ENCODE peak calls at places on chromosomes 12 and 14, in six cellular contexts. Z is tibial nerve; L is fibroblast of lung; C is GM23338; F is psoas muscle; S is CD4-positive, CD25-positive, alpha-beta regulatory T cell. I is an unnamed sample. For H3K4me1, the result is how much of the 10 kb centered on the place peaks cover.

GRCh38 chr12:1644113-1644512 is 15.1 kb downstream of the WNT5B start:
- DNase-seq in S (no peak), F (no peak), C (no peak), L (no peak), Z (no peak), I (no peak)

GRCh38 chr12:123937707-123938600 is 34.7 kb downstream of the CCDC92 start:
- DNase-seq in S (peak), L (no peak), C (no peak), Z (no peak), F (no peak), I (no peak)

GRCh38 chr12:57369202-57369601 is 61.6 kb downstream of the R3HDM2 start:
- DNase-seq in L (no peak), C (no peak), F (no peak), Z (no peak), S (no peak), I (no peak)

GRCh38 chr12:108833355-108833733 is 24.0 kb downstream of the SSH1 start:
- DNase-seq in Z (no peak), S (no peak), L (peak), C (no peak), F (peak), I (peak)

GRCh38 chr12:26113853-26114719 is 10.8 kb downstream of the BHLHE41 start:
- DNase-seq in S (peak), L (peak), C (peak), F (peak), Z (peak), I (peak)

GRCh38 chr14:67569011-67569650 is 30.9 kb downstream of the PIGH start:
- DNase-seq in L (no peak), F (no peak), C (peak), S (no peak), Z (no peak), I (no peak)

GRCh38 chr12:726281-727140 is 25.9 kb upstream of the WNK1 start:
- DNase-seq in C (no peak), L (peak), F (no peak), Z (no peak), S (no peak), I (peak)

GRCh38 chr14:66476964-66477363 is 9.2 kb upstream of the CCDC196 start:
- DNase-seq in L (peak), S (no peak), F (no peak), C (no peak), Z (no peak), I (no peak)

GRCh38 chr12:132488127-132489077 is 1.5 kb upstream of the FBRSL1 start:
- DNase-seq in Z (peak), L (no peak), C (no peak), F (peak), S (peak), I (no peak)

GRCh38 chr14:95464524-95464923 is 51.9 kb downstream of the SYNE3 start:
- DNase-seq in F (no peak), Z (no peak), S (peak), C (no peak), L (no peak), I (no peak)

GRCh38 chr14:95464103-95464502 is 52.3 kb downstream of the SYNE3 start:
- DNase-seq in Z (no peak), S (no peak), F (no peak), L (no peak), C (no peak), I (no peak)

GRCh38 chr14:95460647-95461478 is 55.6 kb downstream of the SYNE3 start:
- DNase-seq in S (no peak), Z (no peak), C (peak), L (peak), F (peak), I (no peak)

GRCh38 chr14:95463173-95463901 is 53.1 kb downstream of the SYNE3 start:
- DNase-seq in F (peak), S (peak), C (no peak), L (no peak), Z (no peak), I (no peak)

GRCh38 chr14:95462491-95462890 is 54.0 kb downstream of the SYNE3 start:
- DNase-seq in S (no peak), L (no peak), C (no peak), Z (no peak), F (no peak), I (no peak)
- H3K4me1 ChIP-seq in S (half or more), L (under half), C (under half), Z (under half), F (under half), I (under half)

GRCh38 chr12:45975506-45975905 is 14.9 kb downstream of the SCAF11 start:
- DNase-seq in S (no peak), F (no peak), C (no peak), Z (no peak), L (no peak), I (no peak)
- H3K4me1 ChIP-seq in S (under half), F (half or more), C (under half), Z (under half), L (under half), I (half or more)

DNA sequence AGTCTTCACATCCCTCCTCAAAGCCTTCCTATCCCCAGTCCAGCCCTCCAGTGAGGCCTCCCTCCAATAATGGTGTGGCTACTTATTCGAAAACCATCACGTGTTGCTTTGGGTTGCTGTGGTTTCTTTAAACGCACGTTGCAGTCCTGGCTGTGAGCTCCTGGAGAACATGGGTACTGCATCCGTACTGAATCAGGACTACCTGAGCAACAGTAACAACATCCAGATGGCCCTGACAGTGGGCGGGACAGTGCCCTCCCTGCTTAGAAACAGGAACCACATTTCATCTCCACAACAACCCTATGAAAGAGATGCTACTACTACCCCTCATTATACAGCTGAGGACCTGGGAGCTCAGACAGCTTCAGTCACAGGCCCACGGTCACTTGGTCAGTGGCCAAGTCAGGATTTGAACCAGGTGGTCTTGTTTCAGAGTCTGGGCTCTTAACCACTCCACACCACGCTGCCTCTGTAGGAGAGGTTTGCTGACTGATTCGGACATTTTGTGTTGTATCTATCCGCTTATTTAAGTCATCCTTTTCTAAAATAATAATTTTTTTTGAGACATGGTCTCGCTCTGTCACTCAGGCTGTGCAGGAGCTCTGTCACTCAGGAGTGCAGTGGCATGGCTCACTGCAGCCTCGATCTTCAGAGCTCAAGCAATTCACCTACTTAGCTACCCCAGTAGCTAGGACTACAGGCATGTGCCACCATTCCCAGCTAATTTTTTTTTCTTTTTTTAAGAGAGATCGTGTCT is 104.8 kb downstream of the DPF3 start:
- DNase-seq in L (no peak), F (no peak), S (no peak), Z (no peak), C (peak), I (no peak)
- H3K4me1 ChIP-seq in L (under half), F (under half), S (under half), Z (under half), C (under half), I (half or more)

GRCh38 chr12:130878193-130879185 is 6.6 kb downstream of the RAN start:
- DNase-seq in S (no peak), Z (no peak), L (no peak), F (no peak), C (peak), I (no peak)

GRCh38 chr12:130879212-130879686 is 7.4 kb downstream of the RAN start:
- DNase-seq in S (no peak), Z (no peak), F (no peak), C (peak), L (no peak), I (no peak)

GRCh38 chr12:130881046-130881445 is 9.2 kb downstream of the RAN start:
- DNase-seq in F (no peak), C (no peak), Z (no peak), S (no peak), L (no peak), I (no peak)

GRCh38 chr12:130880411-130880885 is 8.6 kb downstream of the RAN start:
- DNase-seq in Z (no peak), S (peak), L (no peak), C (no peak), F (no peak), I (no peak)

DNA sequence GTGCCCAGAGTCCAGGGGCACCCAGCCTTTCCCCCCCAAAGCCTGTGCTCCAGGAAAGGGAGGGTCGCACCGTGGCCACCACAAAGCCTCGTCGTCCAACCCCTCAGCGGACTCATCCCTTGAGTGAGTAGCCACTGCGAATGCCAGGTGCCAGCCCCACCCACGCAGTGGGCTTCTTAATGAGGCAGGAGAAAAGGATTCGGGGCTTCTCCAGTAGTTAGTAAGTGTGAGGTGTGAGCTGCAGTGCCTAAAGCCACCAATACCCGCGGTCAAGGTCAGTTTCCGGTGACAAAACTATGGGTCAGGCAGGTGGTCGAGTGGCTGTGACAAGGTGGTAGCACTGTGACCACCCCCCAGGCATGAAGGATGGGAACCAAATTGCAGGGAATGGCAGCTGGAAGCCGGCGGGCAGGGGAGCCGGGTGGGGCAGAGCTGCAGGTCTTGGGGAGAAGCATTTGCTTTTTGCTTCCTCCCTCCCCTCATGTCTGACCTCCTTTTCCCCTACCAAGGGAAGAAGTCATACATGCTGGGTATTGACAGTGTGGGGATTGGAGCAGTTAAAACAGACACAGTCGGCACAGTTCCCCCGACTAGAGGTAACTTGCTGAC is 8.0 kb downstream of the RAN start:
- DNase-seq in F (no peak), S (no peak), C (peak), Z (no peak), L (no peak), I (no peak)
- H3K4me1 ChIP-seq in F (under half), S (under half), C (under half), Z (under half), L (under half), I (under half)

DNA sequence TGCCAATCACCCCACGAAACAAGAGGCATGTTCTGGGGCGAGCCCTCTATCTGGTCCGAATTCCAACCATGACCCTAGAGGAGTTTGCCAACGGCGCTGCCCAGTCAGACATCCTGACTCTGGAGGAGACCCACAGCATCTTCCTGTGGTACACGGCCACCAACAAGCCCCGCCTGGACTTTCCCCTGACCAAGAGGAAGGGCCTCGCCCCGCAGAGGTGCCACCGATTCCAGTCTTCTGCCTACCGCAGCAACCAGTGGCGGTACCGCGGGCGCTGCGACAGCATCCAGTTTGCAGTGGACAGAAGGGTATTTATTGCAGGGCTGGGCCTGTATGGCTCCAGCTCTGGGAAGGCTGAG is 1.7 kb downstream of the BTBD6 start:
- DNase-seq in C (no peak), F (no peak), L (no peak), S (no peak), Z (no peak), I (no peak)
- H3K4me1 ChIP-seq in C (under half), F (half or more), L (under half), S (under half), Z (under half), I (under half)

GRCh38 chr12:28167981-28168485 is 22.2 kb upstream of the CCDC91 start:
- DNase-seq in F (no peak), S (no peak), Z (no peak), L (no peak), C (no peak), I (no peak)
- H3K4me1 ChIP-seq in F (under half), S (under half), Z (under half), L (under half), C (under half), I (under half)

GRCh38 chr12:112418248-112418595 is 525 bp upstream of the PTPN11 start:
- DNase-seq in Z (no peak), C (no peak), L (no peak), F (no peak), S (no peak), I (no peak)
- H3K4me1 ChIP-seq in Z (under half), C (under half), L (under half), F (under half), S (under half), I (under half)

DNA sequence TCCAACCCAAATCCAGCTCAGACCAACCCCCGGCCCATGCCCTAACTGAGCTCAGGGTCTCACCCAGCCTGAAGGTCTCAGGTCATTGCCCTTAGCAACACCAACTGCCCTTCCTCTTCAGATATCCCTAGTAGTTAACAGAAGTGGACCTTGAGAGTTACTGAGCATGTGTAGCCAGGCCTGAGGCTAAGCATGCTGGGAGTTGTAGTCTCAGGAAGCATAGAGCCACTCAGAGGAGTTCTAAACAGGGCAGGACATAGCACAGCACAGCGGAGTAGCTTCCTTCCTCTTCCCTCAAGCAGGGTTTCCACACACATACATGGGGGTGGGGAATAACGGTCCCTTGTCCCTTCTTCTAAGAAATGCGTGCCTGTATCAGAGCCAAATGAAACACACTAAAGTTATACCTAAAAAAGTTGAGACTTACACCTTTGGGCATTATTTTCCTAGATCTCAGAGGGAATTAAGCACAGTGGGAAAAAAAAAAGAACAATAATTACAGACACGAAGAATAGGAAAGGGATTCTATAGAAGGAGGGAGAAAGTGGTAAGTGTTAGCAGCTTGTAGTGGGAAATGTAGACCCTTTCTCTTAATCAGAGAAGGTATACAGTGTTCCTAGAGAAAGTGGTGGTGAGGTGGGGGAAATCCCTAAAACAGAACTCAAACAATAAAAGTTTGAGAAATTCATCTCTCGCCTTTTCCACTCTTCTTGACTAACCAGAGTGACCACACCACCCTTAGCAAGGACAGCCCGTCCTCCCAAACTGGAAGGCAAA is 4.4 kb downstream of the KMT2D start:
- DNase-seq in L (peak), S (peak), Z (no peak), F (no peak), C (peak), I (peak)
- H3K4me1 ChIP-seq in L (under half), S (half or more), Z (under half), F (under half), C (under half), I (under half)

GRCh38 chr14:21099596-21099985 is 1.1 kb upstream of the ZNF219 start:
- DNase-seq in F (no peak), Z (no peak), C (no peak), S (no peak), L (no peak), I (no peak)
- H3K4me1 ChIP-seq in F (under half), Z (under half), C (half or more), S (under half), L (under half), I (under half)